ENCODE peak calls at places on chromosomes 12 and 14, in five cellular contexts. X, W, G, O and L are unnamed samples.

GRCh38 chr12:29220632-29221336 is 71.7 kb downstream of the FAR2 start:
- DNase-seq in X (peak), W (no peak), G (no peak), O (no peak), L (no peak)

GRCh38 chr12:94686834-94687628 is 36.7 kb upstream of the TMCC3 start:
- DNase-seq in X (no peak), W (no peak), G (no peak), O (no peak), L (no peak)

GRCh38 chr14:22602853-22603252 is 4.8 kb downstream of the ABHD4 start:
- DNase-seq in X (no peak), W (no peak), G (no peak), O (no peak), L (no peak)

GRCh38 chr14:94041551-94042346 is 15.6 kb downstream of the OTUB2 start:
- DNase-seq in X (peak), W (peak), G (no peak), O (no peak), L (no peak)

GRCh38 chr14:22432348-22432976 is 156.6 kb downstream of the DAD1 start:
- DNase-seq in X (no peak), W (peak), G (no peak), O (peak), L (no peak)

GRCh38 chr14:61528591-61529021 is 166.7 kb upstream of the HIF1A start:
- DNase-seq in X (no peak), W (no peak), G (no peak), O (peak), L (peak)

GRCh38 chr12:124548854-124549378 is 18.5 kb downstream of the NCOR2 start:
- DNase-seq in X (no peak), W (peak), G (no peak), O (no peak), L (peak)

GRCh38 chr12:15179672-15180071 is 41.5 kb downstream of the RERG start:
- DNase-seq in X (no peak), W (no peak), G (no peak), O (no peak), L (no peak)

GRCh38 chr14:31927348-31927826 is 149.7 kb upstream of the ARHGAP5 start:
- DNase-seq in X (no peak), W (no peak), G (no peak), O (no peak), L (no peak)

GRCh38 chr14:44960646-44961045 is 1.1 kb downstream of the KLHL28 start:
- DNase-seq in X (no peak), W (no peak), G (no peak), O (no peak), L (no peak)

GRCh38 chr12:30420561-30420960 is 275.1 kb downstream of the IPO8 start:
- DNase-seq in X (no peak), W (no peak), G (no peak), O (no peak), L (no peak)

GRCh38 chr12:76057316-76057715 is 25.7 kb upstream of the PHLDA1 start:
- DNase-seq in X (no peak), W (peak), G (no peak), O (no peak), L (no peak)

GRCh38 chr12:47935196-47935595 is 28.2 kb upstream of the TMEM106C start:
- DNase-seq in X (peak), W (peak), G (no peak), O (no peak), L (no peak)

GRCh38 chr12:111369496-111370220 is 763 bp upstream of the PHETA1 start:
- DNase-seq in X (no peak), W (no peak), G (no peak), O (no peak), L (no peak)

GRCh38 chr14:69937367-69937777 is 58.2 kb downstream of the SMOC1 start:
- DNase-seq in X (no peak), W (no peak), G (no peak), O (no peak), L (no peak)

GRCh38 chr14:41299924-41300323 is 306.8 kb upstream of the LRFN5 start:
- DNase-seq in X (no peak), W (no peak), G (no peak), O (no peak), L (no peak)

GRCh38 chr12:102540856-102541385 is 60.6 kb upstream of the IGF1 start:
- DNase-seq in X (no peak), W (no peak), G (no peak), O (no peak), L (no peak)

GRCh38 chr12:5796171-5797091 is 148.6 kb downstream of the ANO2 start:
- DNase-seq in X (peak), W (peak), G (peak), O (peak), L (peak)

GRCh38 chr12:48198619-48198973 is 4.5 kb downstream of the OR10AD1 start:
- DNase-seq in X (peak), W (peak), G (no peak), O (peak), L (peak)

DNA sequence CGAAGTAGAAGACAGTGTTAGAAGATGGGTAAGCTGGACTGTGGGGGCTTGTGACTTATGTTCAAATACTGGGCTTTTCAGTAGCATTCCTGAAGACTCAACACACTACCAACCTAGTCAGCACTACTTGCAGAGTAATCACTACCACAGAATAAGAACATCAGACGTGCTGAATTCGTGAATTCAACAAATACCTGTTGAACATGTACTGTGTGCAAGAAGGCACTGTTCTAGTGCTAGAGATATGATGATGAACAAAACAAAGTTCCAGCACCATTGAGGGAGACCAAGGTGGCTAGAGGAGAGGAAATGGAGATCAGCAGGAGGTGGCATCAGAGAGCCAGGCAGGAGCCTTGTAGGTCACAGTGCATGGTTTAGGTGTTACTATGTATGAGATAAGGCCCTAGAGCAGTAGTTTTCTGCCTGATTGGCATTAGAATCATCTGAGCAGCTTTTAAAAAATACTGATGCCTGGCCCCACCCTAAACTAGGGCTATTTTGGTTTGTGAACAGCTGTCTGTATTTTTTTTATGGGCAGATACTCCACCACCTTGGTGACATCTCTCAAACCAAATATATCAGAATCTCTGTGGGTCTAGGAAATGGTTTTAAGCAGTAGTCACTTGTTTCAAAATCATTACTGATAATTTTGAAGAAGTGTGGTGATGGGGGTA is 26.8 kb downstream of the FERMT2 start:
- DNase-seq in X (no peak), W (no peak), G (no peak), O (peak), L (peak)
- TF ChIP-seq CTCF in X (no peak), W (no peak), G (no peak), O (peak), L (no peak)

GRCh38 chr12:59600174-59600573 is 4.3 kb downstream of the SLC16A7 start:
- DNase-seq in X (no peak), W (no peak), G (no peak), O (no peak), L (no peak)

GRCh38 chr12:59595097-59595496 is 732 bp upstream of the SLC16A7 start:
- DNase-seq in X (no peak), W (no peak), G (no peak), O (peak), L (no peak)

GRCh38 chr12:59595557-59596231 is at the start of gene SLC16A7:
- DNase-seq in X (peak), W (peak), G (peak), O (peak), L (peak)

GRCh38 chr12:59596232-59597143 is 659 bp downstream of the SLC16A7 start:
- DNase-seq in X (peak), W (peak), G (peak), O (peak), L (peak)
- TF ChIP-seq CTCF in X (no peak), W (no peak), G (no peak), O (no peak), L (no peak)

DNA sequence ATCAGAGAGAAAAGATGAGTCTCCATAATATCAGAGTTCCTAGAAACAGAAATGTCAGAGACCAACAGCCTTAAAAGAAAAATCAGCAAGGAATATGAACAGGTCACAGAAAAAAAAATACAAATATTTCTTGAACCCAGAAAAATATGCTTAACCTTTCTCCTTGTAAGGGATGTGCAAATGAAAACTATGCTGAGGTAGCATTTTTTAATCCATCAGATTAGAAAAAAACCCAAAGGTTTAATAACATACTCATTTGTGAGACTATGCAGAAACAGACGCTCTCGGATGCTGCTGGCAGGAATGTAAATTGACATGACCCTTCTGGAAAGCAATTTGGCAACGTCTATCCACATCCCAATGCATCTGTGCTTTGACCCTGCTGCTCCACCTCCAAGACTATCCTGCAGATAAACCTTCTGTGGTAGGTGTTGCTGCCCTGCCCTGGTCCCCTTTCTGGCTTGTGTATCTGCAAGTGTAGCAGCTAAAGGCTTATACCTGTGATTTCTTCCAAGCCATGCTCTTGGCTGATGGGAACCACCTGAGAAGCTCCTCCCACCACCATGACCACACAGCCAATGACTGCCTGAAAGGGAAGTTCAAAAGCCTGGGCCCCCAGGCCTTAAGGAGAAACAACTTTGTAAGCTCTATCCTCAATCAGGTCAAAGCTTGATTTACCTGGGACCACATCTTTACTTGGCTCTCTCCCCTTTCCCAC is 49.4 kb downstream of the LTBP2 start:
- DNase-seq in X (no peak), W (no peak), G (no peak), O (no peak), L (no peak)
- TF ChIP-seq CTCF in X (no peak), W (no peak), G (no peak), O (no peak), L (no peak)

DNA sequence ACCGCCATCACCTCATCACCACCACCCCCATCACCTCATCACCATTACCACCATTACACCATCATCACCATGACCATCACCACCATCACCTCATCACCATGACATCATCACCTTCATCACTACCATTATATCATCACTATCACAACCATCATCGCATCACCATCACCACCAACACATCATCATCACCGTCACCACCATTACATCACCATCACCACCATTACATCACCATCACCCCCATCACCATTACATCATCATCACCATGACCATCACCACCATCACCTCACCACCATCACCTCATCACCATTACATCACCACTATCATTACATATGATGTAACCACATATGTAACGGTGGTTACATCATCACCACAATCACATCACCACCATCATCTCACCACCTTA is 132.3 kb downstream of the RIMBP2 start:
- DNase-seq in X (no peak), W (no peak), G (no peak), O (no peak), L (no peak)
- TF ChIP-seq CTCF in X (no peak), W (no peak), G (no peak), O (no peak), L (no peak)

GRCh38 chr12:118166946-118167345 is 31.0 kb downstream of the PEBP1 start:
- DNase-seq in X (no peak), W (no peak), G (no peak), O (peak), L (no peak)

GRCh38 chr12:118160536-118160935 is 24.6 kb downstream of the PEBP1 start:
- DNase-seq in X (no peak), W (no peak), G (no peak), O (no peak), L (no peak)

DNA sequence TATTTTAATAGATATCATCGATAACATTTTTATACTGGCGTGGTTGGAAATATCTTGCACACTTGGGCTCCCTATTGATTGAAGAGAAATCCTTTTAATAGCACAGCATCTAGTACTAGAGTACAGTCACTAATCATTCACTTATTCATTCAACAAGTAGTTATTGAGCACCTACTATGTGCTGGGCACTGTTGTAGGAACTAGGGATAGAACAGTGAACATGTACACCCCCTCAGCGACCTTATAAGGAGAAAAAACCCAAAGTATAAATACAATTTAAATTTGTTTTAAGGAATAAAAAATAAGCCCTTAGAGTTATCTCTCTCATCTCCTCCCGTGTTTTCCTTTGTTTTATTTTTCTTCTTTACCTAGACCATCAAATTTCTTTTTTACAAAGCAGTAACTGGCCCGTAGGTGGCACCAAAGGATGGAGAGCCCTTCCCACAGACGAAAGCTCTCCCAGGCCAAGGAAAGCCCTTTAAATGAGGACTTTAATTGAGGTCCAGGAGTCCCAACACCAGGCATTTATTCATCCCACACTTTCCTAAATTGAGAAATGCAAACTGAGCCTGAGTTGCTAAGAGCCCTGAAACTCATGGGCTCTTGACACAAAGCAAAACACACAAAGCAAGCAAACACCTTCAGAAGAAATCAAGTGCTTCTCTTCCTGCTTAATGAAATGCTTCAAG is 29.0 kb downstream of the PEBP1 start:
- DNase-seq in X (no peak), W (no peak), G (peak), O (peak), L (peak)
- TF ChIP-seq CTCF in X (no peak), W (no peak), G (peak), O (peak), L (no peak)

GRCh38 chr14:65170768-65171251 is 68.5 kb upstream of the MAX start:
- DNase-seq in X (no peak), W (peak), G (no peak), O (peak), L (peak)
- TF ChIP-seq CTCF in X (no peak), W (no peak), G (peak), O (peak), L (peak)

DNA sequence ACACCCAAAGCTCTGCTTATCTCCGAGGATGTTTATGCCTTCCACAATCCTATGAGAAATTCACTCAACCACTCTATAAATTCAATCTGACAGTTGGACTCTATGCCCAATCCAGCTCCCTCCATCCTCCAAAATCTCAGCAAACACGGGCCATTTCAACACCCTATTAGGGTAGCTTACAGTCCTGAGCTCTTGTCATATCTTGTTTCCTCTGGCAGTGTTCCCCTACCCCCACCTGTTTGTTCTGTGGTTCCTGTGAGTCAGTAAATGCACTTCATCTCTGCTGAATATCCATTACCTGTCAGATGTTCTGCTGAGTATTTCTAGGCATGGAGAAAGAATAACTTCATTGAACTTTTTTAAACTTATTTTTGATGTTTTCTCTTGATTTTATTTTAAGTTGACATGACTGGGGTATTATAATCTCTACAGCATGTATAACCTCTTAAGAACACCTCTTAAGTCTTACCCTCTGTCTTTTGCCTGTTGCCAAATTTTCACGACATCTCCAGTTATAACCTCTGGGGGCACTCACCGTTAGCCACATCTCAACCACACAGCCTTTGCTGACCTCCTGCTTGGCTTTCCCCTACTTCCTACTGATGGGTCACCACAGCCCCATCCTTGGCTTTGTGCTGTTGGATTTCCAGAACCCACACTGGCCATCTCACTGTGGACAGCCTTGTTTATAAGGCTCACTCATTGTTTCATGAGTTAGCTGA is 317.0 kb upstream of the TMPO start:
- DNase-seq in X (no peak), W (no peak), G (no peak), O (no peak), L (no peak)
- TF ChIP-seq CTCF in X (no peak), W (no peak), G (no peak), O (no peak), L (no peak)